ENCODE peak calls at places on chromosome 7, in ten cellular contexts. I is lower lobe of right lung; S is astrocyte; N is IMR-90; J is cardiac muscle cell; Y is fibroblast of lung; L is CD8-positive, alpha-beta T cell; P is endodermal cell; D is PC-9; K is PC-3. O is an unnamed sample.

GRCh38 chr7:124120911-124121310 is 88.0 kb upstream of the TMEM229A start:
- DNase-seq in I (no peak), S (no peak), N (no peak), J (no peak), Y (no peak), L (no peak), P (no peak), D (no peak), K (peak; percentile 42), O (no peak)

GRCh38 chr7:80135306-80136104 is 874 bp downstream of the GNAI1 start:
- DNase-seq in I (no peak), S (peak; percentile 26), N (peak; percentile 32), J (peak; percentile 43), Y (peak; percentile 33), L (no peak), P (peak; percentile 69), D (no peak), K (peak; percentile 18), O (peak; percentile 38)

GRCh38 chr7:114533151-114533550 is 118.5 kb downstream of the FOXP2 start:
- DNase-seq in I (no peak), S (no peak), N (no peak), J (no peak), Y (no peak), L (no peak), P (no peak), D (no peak), K (no peak), O (peak; percentile 11)

GRCh38 chr7:18458830-18459229 is 36.7 kb upstream of the HDAC9 start:
- DNase-seq in I (no peak), S (peak; percentile 75), N (no peak), J (peak; percentile 31), Y (peak; percentile 79), L (no peak), P (no peak), D (no peak), K (no peak), O (no peak)

GRCh38 chr7:116500071-116500853 is 724 bp downstream of the CAV2 start:
- DNase-seq in I (peak; percentile 61), S (peak; percentile 75), N (peak; percentile 50), J (peak; percentile 57), Y (peak; percentile 85), L (no peak), P (peak; percentile 83), D (peak; percentile 56), K (peak; percentile 64), O (peak; percentile 71)

GRCh38 chr7:74572301-74573090 is 85.0 kb upstream of the GTF2I start:
- DNase-seq in I (no peak), S (no peak), N (no peak), J (no peak), Y (no peak), L (no peak), P (no peak), D (no peak), K (no peak), O (no peak)

GRCh38 chr7:71740196-71740560 is 608.2 kb downstream of the GALNT17 start:
- DNase-seq in I (no peak), S (no peak), N (no peak), J (no peak), Y (no peak), L (no peak), P (no peak), D (no peak), K (no peak), O (no peak)

GRCh38 chr7:93973134-93973533 is 31.0 kb downstream of the BET1 start:
- DNase-seq in I (no peak), S (peak; percentile 47), N (peak; percentile 70), J (no peak), Y (peak; percentile 60), L (no peak), P (no peak), D (no peak), K (peak; percentile 30), O (no peak)

GRCh38 chr7:45984386-45985295 is 63.6 kb upstream of the IGFBP3 start:
- DNase-seq in I (no peak), S (no peak), N (no peak), J (no peak), Y (no peak), L (no peak), P (peak; percentile 49), D (no peak), K (peak; percentile 36), O (no peak)

GRCh38 chr7:108406474-108406873 is 49.8 kb downstream of the NRCAM start:
- DNase-seq in I (no peak), S (peak; percentile 57), N (peak; percentile 22), J (peak; percentile 81), Y (peak; percentile 62), L (no peak), P (no peak), D (no peak), K (no peak), O (no peak)

GRCh38 chr7:70893985-70894722 is 237.8 kb upstream of the GALNT17 start:
- DNase-seq in I (no peak), S (no peak), N (no peak), J (no peak), Y (no peak), L (no peak), P (peak; percentile 81), D (no peak), K (no peak), O (peak; percentile 90)

GRCh38 chr7:149789101-149789500 is 15.7 kb upstream of the ZNF467 start:
- DNase-seq in I (no peak), S (no peak), N (no peak), J (no peak), Y (no peak), L (no peak), P (no peak), D (no peak), K (no peak), O (no peak)

GRCh38 chr7:159139202-159139601 is 5.5 kb downstream of the VIPR2 start:
- DNase-seq in I (no peak), S (no peak), N (no peak), J (no peak), Y (no peak), L (no peak), P (no peak), D (no peak), K (no peak), O (no peak)

GRCh38 chr7:31373337-31374289 is 33.1 kb upstream of the NEUROD6 start:
- DNase-seq in I (no peak), S (peak; percentile 29), N (peak; percentile 34), J (peak; percentile 65), Y (peak; percentile 45), L (no peak), P (peak; percentile 93), D (no peak), K (peak; percentile 76), O (peak; percentile 88)

GRCh38 chr7:70285854-70286253 is 687.6 kb downstream of the AUTS2 start:
- DNase-seq in I (no peak), S (no peak), N (no peak), J (no peak), Y (no peak), L (no peak), P (no peak), D (no peak), K (no peak), O (no peak)

GRCh38 chr7:44615149-44615611 is 8.8 kb downstream of the OGDH start:
- DNase-seq in I (peak; percentile 75), S (peak; percentile 17), N (peak; percentile 48), J (no peak), Y (peak; percentile 41), L (no peak), P (no peak), D (no peak), K (no peak), O (no peak)

GRCh38 chr7:44618045-44618444 is 11.6 kb downstream of the OGDH start:
- DNase-seq in I (no peak), S (no peak), N (no peak), J (no peak), Y (no peak), L (no peak), P (no peak), D (no peak), K (no peak), O (no peak)

GRCh38 chr7:44615793-44616192 is 9.4 kb downstream of the OGDH start:
- DNase-seq in I (no peak), S (no peak), N (no peak), J (no peak), Y (no peak), L (no peak), P (no peak), D (no peak), K (no peak), O (no peak)

GRCh38 chr7:44617225-44617885 is 10.9 kb downstream of the OGDH start:
- DNase-seq in I (no peak), S (peak; percentile 70), N (peak; percentile 82), J (peak; percentile 25), Y (peak; percentile 76), L (no peak), P (no peak), D (peak; percentile 50), K (peak; percentile 51), O (no peak)

DNA sequence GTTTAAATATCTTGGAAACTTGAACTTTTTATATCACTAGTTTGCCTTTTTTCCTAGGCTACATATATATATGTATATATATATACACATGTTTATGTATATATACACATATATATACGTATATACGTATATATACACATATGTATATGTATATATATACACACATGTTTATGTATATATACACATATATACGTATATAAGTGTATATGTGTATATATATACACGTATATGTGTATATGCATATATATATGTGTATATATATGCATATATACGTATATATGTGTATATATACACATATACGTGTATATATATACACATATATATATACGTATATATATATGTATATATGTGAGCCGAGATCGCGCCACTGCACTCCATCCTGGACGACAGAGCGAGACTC is 10.1 kb downstream of the OGDH start:
- DNase-seq in I (no peak), S (no peak), N (no peak), J (no peak), Y (no peak), L (no peak), P (no peak), D (no peak), K (no peak), O (no peak)
- H3K27ac ChIP-seq in I (no peak overlapping the region), S (no peak overlapping the region), N (no peak overlapping the region), J (no peak overlapping the region), Y (no peak overlapping the region), L (no peak overlapping the region), P (no peak overlapping the region), D (no peak overlapping the region), K (no peak overlapping the region), O (no peak overlapping the region)

GRCh38 chr7:75823198-75823910 is 9.7 kb upstream of the CCL24 start:
- DNase-seq in I (no peak), S (no peak), N (no peak), J (no peak), Y (no peak), L (no peak), P (no peak), D (no peak), K (peak; percentile 63), O (no peak)
- H3K36me3 ChIP-seq in I (no peaks in the 10 kb centered on the region), S (no peaks in the 10 kb centered on the region), N (no peaks in the 10 kb centered on the region), J (no peaks in the 10 kb centered on the region), Y (no peaks in the 10 kb centered on the region), L (no peaks in the 10 kb centered on the region), P (no peaks in the 10 kb centered on the region), D (no peaks in the 10 kb centered on the region), K (no peaks in the 10 kb centered on the region), O (no peaks in the 10 kb centered on the region)

GRCh38 chr7:96388620-96389383 is 66.9 kb upstream of the SLC25A13 start:
- DNase-seq in I (no peak), S (peak; percentile 81), N (peak; percentile 84), J (peak; percentile 73), Y (peak; percentile 87), L (no peak), P (no peak), D (no peak), K (peak; percentile 68), O (peak; percentile 11)
- H3K27ac ChIP-seq in I (peak overlapping the region; percentile 36), S (peak overlapping the region; percentile 87), N (no peak overlapping the region), J (no peak overlapping the region), Y (peak overlapping the region; percentile 61), L (no peak overlapping the region), P (no peak overlapping the region), D (no peak overlapping the region), K (peak overlapping the region; percentile 55), O (no peak overlapping the region)

GRCh38 chr7:98907570-98907969 is 29.2 kb downstream of the TRRAP start:
- DNase-seq in I (no peak), S (no peak), N (no peak), J (no peak), Y (no peak), L (no peak), P (peak; percentile 65), D (no peak), K (no peak), O (peak; percentile 50)
- H3K36me3 ChIP-seq in I (peaks cover 100% of the 10 kb centered on the region), S (peaks cover 70% of the 10 kb centered on the region), N (peaks cover 70% of the 10 kb centered on the region), J (peaks cover 73% of the 10 kb centered on the region), Y (peaks cover 22% of the 10 kb centered on the region), L (peaks cover 64% of the 10 kb centered on the region), P (peaks cover 96% of the 10 kb centered on the region), D (peaks cover 24% of the 10 kb centered on the region), K (peaks cover 43% of the 10 kb centered on the region), O (peaks cover 64% of the 10 kb centered on the region)